ENCODE peak calls at places on chromosomes 2 and 18, in six cellular contexts. B, F, T, A, Q and S are unnamed samples.

GRCh38 chr2:73970850-73971471 is 13.7 kb upstream of the TET3 start:
- DNase-seq in B (peak; percentile 84), F (no peak), T (no peak), A (no peak), Q (peak; percentile 89), S (peak; percentile 66)

GRCh38 chr2:136015688-136016087 is 30.3 kb upstream of the DARS1 start:
- DNase-seq in B (no peak), F (no peak), T (no peak), A (no peak), Q (no peak), S (no peak)

GRCh38 chr2:120538691-120539420 is 192.9 kb downstream of the INHBB start:
- DNase-seq in B (no peak), F (no peak), T (no peak), A (no peak), Q (no peak), S (no peak)

GRCh38 chr2:46082531-46083485 is 214.4 kb upstream of the EPAS1 start:
- DNase-seq in B (no peak), F (no peak), T (peak; percentile 88), A (no peak), Q (peak; percentile 27), S (peak; percentile 12)

GRCh38 chr2:72004976-72005375 is 142.7 kb downstream of the CYP26B1 start:
- DNase-seq in B (peak; percentile 47), F (no peak), T (no peak), A (peak; percentile 1), Q (no peak), S (no peak)

GRCh38 chr2:235230809-235231601 is 262.8 kb upstream of the AGAP1 start:
- DNase-seq in B (no peak), F (no peak), T (no peak), A (no peak), Q (no peak), S (peak; percentile 16)

GRCh38 chr2:218419630-218420216 is 800 bp downstream of the VIL1 start:
- DNase-seq in B (no peak), F (no peak), T (no peak), A (no peak), Q (peak; percentile 20), S (peak; percentile 45)

GRCh38 chr2:12951657-12951973 is 234.9 kb downstream of the TRIB2 start:
- DNase-seq in B (no peak), F (no peak), T (no peak), A (no peak), Q (no peak), S (no peak)

GRCh38 chr2:11248-11941 is 34.9 kb downstream of the FAM110C start:
- DNase-seq in B (peak; percentile 73), F (no peak), T (peak; percentile 22), A (peak; percentile 96), Q (peak; percentile 88), S (peak; percentile 25)

GRCh38 chr2:29115797-29116781 is 874 bp downstream of the CLIP4 start:
- DNase-seq in B (peak; percentile 80), F (peak; percentile 60), T (peak; percentile 85), A (peak; percentile 78), Q (peak; percentile 68), S (peak; percentile 65)

GRCh38 chr2:239293450-239294430 is 107.1 kb downstream of the HDAC4 start:
- DNase-seq in B (peak; percentile 39), F (no peak), T (no peak), A (no peak), Q (no peak), S (no peak)

GRCh38 chr2:144472046-144472412 is 47.9 kb downstream of the ZEB2 start:
- DNase-seq in B (no peak), F (no peak), T (no peak), A (no peak), Q (no peak), S (no peak)
- H3K4me1 ChIP-seq in B (peaks cover 32% of the 10 kb centered on the region), F (peaks cover 27% of the 10 kb centered on the region), T (peaks cover 6% of the 10 kb centered on the region), A (peaks cover 12% of the 10 kb centered on the region), Q (no peaks in the 10 kb centered on the region), S (peaks cover 4% of the 10 kb centered on the region)

DNA sequence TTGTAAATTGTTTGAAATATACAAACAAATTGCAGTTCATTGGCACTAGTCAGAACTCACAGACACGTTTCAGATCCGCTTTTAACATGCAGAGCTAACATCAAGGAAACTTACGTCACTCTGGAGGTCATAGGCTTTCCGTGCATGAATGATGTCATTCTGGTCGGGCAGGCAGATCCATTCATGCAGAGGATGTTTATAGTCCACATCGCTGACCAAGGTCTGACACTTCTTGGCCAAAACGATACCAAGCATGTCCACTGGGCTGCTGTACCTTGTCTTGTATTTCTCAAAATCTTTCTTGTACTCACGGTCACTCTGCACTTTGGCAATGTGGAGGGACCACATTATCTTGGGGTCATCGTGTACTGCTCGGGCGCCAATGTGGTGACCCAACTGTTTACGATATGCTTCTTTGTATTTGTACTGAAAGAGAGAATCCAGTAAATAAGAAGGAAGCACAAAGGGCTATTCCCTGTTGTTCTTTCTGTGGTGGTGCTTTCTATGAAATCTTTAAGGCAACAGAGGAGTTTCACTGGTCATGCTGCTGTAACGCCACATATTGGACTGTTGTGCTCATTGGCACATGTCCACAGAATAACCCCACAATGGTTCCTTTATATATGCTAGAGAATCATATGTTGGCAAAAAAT is 114.8 kb downstream of the NEB start:
- DNase-seq in B (no peak), F (no peak), T (peak; percentile 70), A (no peak), Q (no peak), S (no peak)
- H3K4me3 ChIP-seq in B (no peak overlapping the region), F (no peak overlapping the region), T (no peak overlapping the region), A (no peak overlapping the region), Q (no peak overlapping the region), S (no peak overlapping the region)

DNA sequence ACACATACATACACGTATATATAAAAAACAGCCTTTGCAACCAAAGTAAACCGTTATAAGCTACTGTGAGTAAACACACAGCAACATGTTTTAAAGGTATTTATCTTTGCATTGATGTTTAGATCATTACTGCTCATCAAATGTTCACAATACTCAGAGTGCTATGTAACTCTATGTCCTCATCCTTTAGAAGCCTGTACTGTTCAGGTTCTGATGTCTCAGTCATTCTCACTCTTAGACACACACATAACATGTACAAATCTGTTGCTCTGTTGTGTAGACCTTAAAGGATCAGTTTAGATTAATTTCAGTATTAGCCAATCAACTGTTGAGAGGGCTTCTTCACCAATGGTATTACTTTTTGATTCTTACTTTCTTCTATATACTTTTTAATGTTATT is 139.7 kb upstream of the ITGB6 start:
- DNase-seq in B (no peak), F (no peak), T (no peak), A (no peak), Q (no peak), S (no peak)
- H3K4me1 ChIP-seq in B (peaks cover 4% of the 10 kb centered on the region), F (peaks cover 72% of the 10 kb centered on the region), T (peaks cover 22% of the 10 kb centered on the region), A (peaks cover 10% of the 10 kb centered on the region), Q (no peaks in the 10 kb centered on the region), S (no peaks in the 10 kb centered on the region)

GRCh38 chr2:11129598-11130449 is 25.4 kb upstream of the SLC66A3 start:
- DNase-seq in B (no peak), F (peak; percentile 59), T (no peak), A (peak; percentile 92), Q (peak; percentile 86), S (peak; percentile 70)
- H3K4me3 ChIP-seq in B (peak overlapping the region; percentile 22), F (peak overlapping the region; percentile 45), T (no peak overlapping the region), A (no peak overlapping the region), Q (no peak overlapping the region), S (peak overlapping the region; percentile 48)

DNA sequence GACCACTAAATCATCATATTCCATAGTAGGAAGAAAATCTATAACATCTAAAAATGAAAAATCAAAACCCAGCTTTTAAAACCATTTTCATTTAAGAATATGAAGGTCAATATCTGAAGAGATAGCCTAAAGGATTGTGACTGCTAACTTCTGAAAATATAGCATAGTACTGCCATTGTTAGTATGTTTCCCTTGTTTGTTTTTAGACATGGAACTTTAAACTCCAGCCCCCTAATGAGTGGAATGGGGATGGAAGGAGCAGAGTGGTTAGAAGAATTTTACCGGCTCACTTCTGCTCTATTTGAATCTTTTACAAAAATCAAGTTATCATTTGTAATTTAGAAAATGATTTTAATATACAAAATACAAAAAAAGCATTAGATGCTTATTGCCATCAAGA is 169.0 kb downstream of the CD226 start:
- DNase-seq in B (no peak), F (no peak), T (no peak), A (no peak), Q (no peak), S (no peak)
- H3K4me1 ChIP-seq in B (no peaks in the 10 kb centered on the region), F (no peaks in the 10 kb centered on the region), T (no peaks in the 10 kb centered on the region), A (no peaks in the 10 kb centered on the region), Q (no peaks in the 10 kb centered on the region), S (no peaks in the 10 kb centered on the region)

GRCh38 chr18:73690222-73690621 is 457.4 kb downstream of the FBXO15 start:
- DNase-seq in B (no peak), F (no peak), T (no peak), A (no peak), Q (no peak), S (no peak)

GRCh38 chr18:73691624-73692023 is 456.0 kb downstream of the FBXO15 start:
- DNase-seq in B (no peak), F (no peak), T (no peak), A (no peak), Q (no peak), S (no peak)

GRCh38 chr18:73688161-73688560 is 459.5 kb downstream of the FBXO15 start:
- DNase-seq in B (no peak), F (no peak), T (no peak), A (no peak), Q (no peak), S (no peak)

GRCh38 chr18:73691118-73691517 is 456.5 kb downstream of the FBXO15 start:
- DNase-seq in B (no peak), F (no peak), T (peak; percentile 95), A (no peak), Q (no peak), S (no peak)

DNA sequence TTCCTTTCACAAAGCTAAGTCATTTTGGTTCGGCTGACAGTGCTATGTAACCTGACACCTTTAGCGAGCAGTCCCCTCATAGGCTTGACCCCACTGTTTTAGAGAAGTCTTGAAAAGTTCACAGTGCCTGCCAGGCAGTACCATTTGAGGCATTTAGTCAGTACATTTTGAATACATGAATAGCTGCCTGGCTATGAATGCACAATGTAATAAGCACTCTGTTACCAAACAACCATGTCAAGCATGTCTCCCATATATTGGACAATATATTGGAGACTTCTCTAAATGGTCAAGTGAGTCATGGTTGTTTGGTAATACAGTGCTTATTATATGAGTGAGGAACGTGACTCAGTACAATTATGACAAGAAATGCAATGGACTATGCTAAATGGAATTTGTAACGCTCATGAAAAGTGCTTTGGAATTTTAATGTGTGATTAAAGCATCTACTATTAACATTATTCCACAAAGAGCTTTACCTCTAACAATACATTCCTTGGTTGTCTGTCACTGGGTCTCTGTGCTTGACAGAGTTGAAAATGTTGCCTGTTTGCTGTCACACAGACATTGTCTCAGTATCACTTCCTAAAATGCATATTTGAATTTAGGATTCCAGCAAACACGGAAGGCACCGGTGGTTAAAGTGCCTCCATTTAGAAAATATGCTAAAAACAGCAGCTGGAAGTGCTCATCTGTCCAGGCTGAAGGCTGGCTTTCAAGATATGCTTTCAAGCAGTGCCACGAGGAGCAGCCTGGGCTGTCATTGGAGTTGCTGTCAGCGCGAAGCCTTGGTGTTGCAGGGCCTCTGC is 458.6 kb downstream of the FBXO15 start:
- DNase-seq in B (no peak), F (no peak), T (peak; percentile 98), A (no peak), Q (no peak), S (no peak)
- H3K4me3 ChIP-seq in B (no peak overlapping the region), F (no peak overlapping the region), T (no peak overlapping the region), A (no peak overlapping the region), Q (no peak overlapping the region), S (no peak overlapping the region)